ENCODE peak calls at places on chromosomes 16 and 17, in ten cellular contexts. A is psoas muscle; B is tibial artery; O is right lobe of liver; W is GM23248; T is Panc1; N is gastrocnemius medialis; C is CD8-positive, alpha-beta T cell; D is astrocyte; R is right atrium auricular region. X is an unnamed sample.

GRCh38 chr16:15650698-15651161 is 685 bp downstream of the NDE1 start:
- DNase-seq in A (peak; percentile 62), B (peak; percentile 46), O (no peak), W (peak; percentile 65), T (no peak), N (no peak), C (peak; percentile 33), D (no peak), R (no peak), X (no peak)

GRCh38 chr17:77740481-77740880 is 218.0 kb upstream of the TNRC6C start:
- DNase-seq in A (no peak), B (no peak), O (peak; percentile 13), W (no peak), T (no peak), N (no peak), C (no peak), D (no peak), R (no peak), X (no peak)

GRCh38 chr17:18129041-18129502 is 20.5 kb downstream of the MYO15A start:
- DNase-seq in A (no peak), B (no peak), O (peak; percentile 97), W (peak; percentile 51), T (no peak), N (no peak), C (no peak), D (peak; percentile 8), R (no peak), X (peak; percentile 19)

GRCh38 chr16:66360624-66361324 is 5.7 kb upstream of the CDH5 start:
- DNase-seq in A (peak; percentile 54), B (no peak), O (no peak), W (no peak), T (no peak), N (no peak), C (no peak), D (no peak), R (no peak), X (no peak)

GRCh38 chr17:81195941-81196495 is 26.7 kb downstream of the CEP131 start:
- DNase-seq in A (no peak), B (no peak), O (no peak), W (no peak), T (no peak), N (no peak), C (no peak), D (no peak), R (no peak), X (no peak)

GRCh38 chr16:85589688-85590505 is 23.2 kb upstream of the GSE1 start:
- DNase-seq in A (no peak), B (no peak), O (no peak), W (no peak), T (no peak), N (no peak), C (no peak), D (no peak), R (no peak), X (no peak)

GRCh38 chr16:30663038-30663437 is 4.8 kb downstream of the FBRS start:
- DNase-seq in A (no peak), B (no peak), O (no peak), W (no peak), T (no peak), N (no peak), C (no peak), D (no peak), R (no peak), X (no peak)

GRCh38 chr17:80665792-80666191 is 121.2 kb downstream of the RPTOR start:
- DNase-seq in A (peak; percentile 9), B (no peak), O (no peak), W (no peak), T (no peak), N (no peak), C (no peak), D (no peak), R (no peak), X (no peak)

GRCh38 chr16:10921536-10922327 is 20.5 kb downstream of the DEXI start:
- DNase-seq in A (no peak), B (no peak), O (no peak), W (peak; percentile 45), T (no peak), N (no peak), C (no peak), D (no peak), R (no peak), X (no peak)

GRCh38 chr17:41915566-41915965 is 3.2 kb downstream of the ACLY start:
- DNase-seq in A (no peak), B (no peak), O (no peak), W (no peak), T (no peak), N (no peak), C (no peak), D (no peak), R (no peak), X (no peak)

GRCh38 chr17:81723651-81724209 is 11.6 kb downstream of the SLC25A10 start:
- DNase-seq in A (no peak), B (no peak), O (no peak), W (no peak), T (no peak), N (no peak), C (no peak), D (no peak), R (no peak), X (no peak)

GRCh38 chr16:11346700-11347319 is 1.6 kb downstream of the RMI2 start:
- DNase-seq in A (no peak), B (no peak), O (no peak), W (no peak), T (no peak), N (no peak), C (no peak), D (no peak), R (no peak), X (no peak)

GRCh38 chr17:73227379-73227778 is 34.3 kb downstream of the CPSF4L start:
- DNase-seq in A (no peak), B (no peak), O (no peak), W (no peak), T (no peak), N (no peak), C (no peak), D (no peak), R (no peak), X (no peak)

GRCh38 chr17:17830269-17830567 is 6.6 kb downstream of the SREBF1 start:
- DNase-seq in A (no peak), B (no peak), O (no peak), W (no peak), T (no peak), N (no peak), C (no peak), D (no peak), R (no peak), X (no peak)

GRCh38 chr17:5821057-5821456 is 236.7 kb upstream of the NLRP1 start:
- DNase-seq in A (no peak), B (no peak), O (no peak), W (no peak), T (peak; percentile 51), N (no peak), C (no peak), D (peak; percentile 19), R (no peak), X (no peak)

GRCh38 chr17:82332669-82333278 is 792 bp downstream of the SECTM1 start:
- DNase-seq in A (no peak), B (peak; percentile 50), O (no peak), W (peak; percentile 84), T (no peak), N (no peak), C (peak; percentile 35), D (peak; percentile 54), R (peak; percentile 73), X (no peak)

GRCh38 chr16:20674684-20675487 is 22.6 kb downstream of the ACSM1 start:
- DNase-seq in A (no peak), B (no peak), O (no peak), W (no peak), T (no peak), N (no peak), C (no peak), D (no peak), R (no peak), X (no peak)

DNA sequence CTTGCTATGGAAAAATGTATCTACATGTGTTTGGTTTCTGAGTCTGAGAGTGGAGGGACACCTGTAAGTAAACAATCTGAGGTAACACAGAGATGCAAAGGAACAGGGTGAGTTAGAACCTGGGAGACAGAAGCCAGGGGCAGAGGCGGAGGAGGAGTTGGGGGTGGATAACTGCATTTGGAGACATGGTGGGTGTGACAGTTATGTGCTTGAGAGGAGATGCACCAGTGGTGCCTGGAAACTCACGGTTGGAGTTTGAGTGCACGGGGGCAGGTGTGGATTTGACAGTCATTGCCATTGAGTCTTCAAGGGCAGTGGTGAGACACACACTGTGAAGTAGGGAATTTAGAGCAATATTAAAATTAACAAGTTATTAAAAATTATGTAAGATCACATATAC is 6.5 kb downstream of the NUP93 start:
- DNase-seq in A (no peak), B (no peak), O (no peak), W (no peak), T (no peak), N (no peak), C (no peak), D (no peak), R (no peak), X (no peak)
- H3K27ac ChIP-seq in A (no peak overlapping the region), B (no peak overlapping the region), O (no peak overlapping the region), W (no peak overlapping the region), T (no peak overlapping the region), N (no peak overlapping the region), C (no peak overlapping the region), D (no peak overlapping the region), R (no peak overlapping the region), X (no peak overlapping the region)

GRCh38 chr16:88526906-88527185 is 43.4 kb upstream of the ZC3H18 start:
- DNase-seq in A (peak; percentile 69), B (no peak), O (no peak), W (no peak), T (no peak), N (no peak), C (no peak), D (no peak), R (no peak), X (no peak)
- H3K27ac ChIP-seq in A (no peak overlapping the region), B (no peak overlapping the region), O (no peak overlapping the region), W (no peak overlapping the region), T (no peak overlapping the region), N (no peak overlapping the region), C (no peak overlapping the region), D (no peak overlapping the region), R (no peak overlapping the region), X (no peak overlapping the region)

GRCh38 chr17:1438593-1439083 is 17.4 kb downstream of the CRK start:
- DNase-seq in A (no peak), B (no peak), O (no peak), W (peak; percentile 88), T (no peak), N (no peak), C (no peak), D (peak; percentile 61), R (no peak), X (peak; percentile 53)
- H3K27ac ChIP-seq in A (peak overlapping the region; percentile 25), B (peak overlapping the region; percentile 18), O (peak overlapping the region; percentile 25), W (peak overlapping the region; percentile 88), T (no peak overlapping the region), N (peak overlapping the region; percentile 52), C (no peak overlapping the region), D (peak overlapping the region; percentile 77), R (peak overlapping the region; percentile 45), X (peak overlapping the region; percentile 90)

DNA sequence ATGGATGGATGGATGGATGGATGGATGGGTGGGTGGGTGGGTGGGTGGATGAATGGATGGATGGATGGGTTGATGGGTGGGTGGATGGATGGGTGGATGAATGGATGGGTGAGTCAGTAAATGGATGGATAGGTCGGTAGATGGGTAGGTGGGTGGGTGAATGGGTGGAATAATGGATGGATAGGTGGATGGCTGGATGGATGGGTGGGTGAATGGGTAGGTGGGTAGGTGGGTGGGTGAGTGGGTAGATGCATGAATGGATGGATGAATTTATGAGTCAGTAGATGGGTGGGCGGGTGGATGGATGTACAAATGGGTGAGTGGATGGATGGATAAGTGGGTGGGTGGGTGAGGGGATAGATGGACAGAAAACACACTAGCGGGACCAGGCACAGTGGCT is 4.9 kb downstream of the ZG16B start:
- DNase-seq in A (no peak), B (no peak), O (no peak), W (no peak), T (no peak), N (no peak), C (no peak), D (no peak), R (no peak), X (no peak)
- H3K27ac ChIP-seq in A (no peak overlapping the region), B (no peak overlapping the region), O (no peak overlapping the region), W (no peak overlapping the region), T (peak overlapping the region; percentile 79), N (no peak overlapping the region), C (no peak overlapping the region), D (peak overlapping the region; percentile 76), R (no peak overlapping the region), X (no peak overlapping the region)

X was measured in brain microvascular endothelial cell.